ENCODE peak calls at places on chromosome 15, in five cellular contexts. V is NB4, F is GM12865, O is psoas muscle, B is astrocyte of the spinal cord. R is an unnamed sample.

GRCh38 chr15:67010898-67011619 is 54.3 kb upstream of the SMAD3 start:
- DNase-seq in V (no peak), F (no peak), O (no peak), B (no peak), R (peak)

GRCh38 chr15:88204584-88204983 is 52.0 kb downstream of the NTRK3 start:
- DNase-seq in V (no peak), F (no peak), O (no peak), B (no peak), R (no peak)

GRCh38 chr15:39447431-39447830 is 133.4 kb upstream of the THBS1 start:
- DNase-seq in V (no peak), F (no peak), O (no peak), B (no peak), R (peak)

GRCh38 chr15:68644088-68644904 is 65.5 kb downstream of the CORO2B start:
- DNase-seq in V (no peak), F (no peak), O (no peak), B (peak), R (peak)

GRCh38 chr15:82832601-82833209 is 23.3 kb downstream of the WHAMM start:
- DNase-seq in V (peak), F (peak), O (no peak), B (peak), R (peak)

GRCh38 chr15:40926659-40927496 is 2.3 kb upstream of the DLL4 start:
- DNase-seq in V (no peak), F (no peak), O (no peak), B (no peak), R (no peak)

GRCh38 chr15:88918738-88919137 is 5.6 kb upstream of the MFGE8 start:
- DNase-seq in V (peak), F (peak), O (peak), B (peak), R (peak)

GRCh38 chr15:90907838-90908507 is 4.9 kb downstream of the MAN2A2 start:
- DNase-seq in V (no peak), F (no peak), O (peak), B (no peak), R (no peak)

GRCh38 chr15:39504812-39505211 is 76.1 kb upstream of the THBS1 start:
- DNase-seq in V (no peak), F (no peak), O (no peak), B (peak), R (peak)

GRCh38 chr15:66646308-66646707 is 55.7 kb upstream of the SMAD6 start:
- DNase-seq in V (peak), F (no peak), O (no peak), B (no peak), R (no peak)

GRCh38 chr15:63763476-63764123 is 70.1 kb downstream of the HERC1 start:
- DNase-seq in V (peak), F (peak), O (no peak), B (peak), R (peak)

GRCh38 chr15:39195988-39196486 is 384.8 kb upstream of the THBS1 start:
- DNase-seq in V (no peak), F (peak), O (no peak), B (peak), R (peak)

GRCh38 chr15:67807141-67807540 is 18.2 kb upstream of the SKOR1 start:
- DNase-seq in V (no peak), F (no peak), O (peak), B (no peak), R (no peak)

GRCh38 chr15:81113861-81114261 is 20.2 kb upstream of the CFAP161 start:
- DNase-seq in V (no peak), F (no peak), O (no peak), B (no peak), R (peak)

GRCh38 chr15:36325206-36325605 is 254.2 kb upstream of the CDIN1 start:
- DNase-seq in V (no peak), F (no peak), O (no peak), B (no peak), R (no peak)

GRCh38 chr15:41629436-41629835 is 30.8 kb upstream of the MGA start:
- DNase-seq in V (no peak), F (no peak), O (no peak), B (no peak), R (no peak)

GRCh38 chr15:78772738-78773137 is 38.5 kb downstream of the ADAMTS7 start:
- DNase-seq in V (no peak), F (no peak), O (no peak), B (no peak), R (no peak)

GRCh38 chr15:72585659-72586058 is 68.8 kb upstream of the GOLGA6B start:
- DNase-seq in V (no peak), F (no peak), O (no peak), B (peak), R (peak)
- TF ChIP-seq CTCF in V (no peak), F (no peak), O (peak), B (peak), R (peak)

GRCh38 chr15:98612490-98613110 is 35.7 kb upstream of the IGF1R start:
- DNase-seq in V (peak), F (no peak), O (no peak), B (no peak), R (no peak)

GRCh38 chr15:98609144-98609852 is 39.0 kb upstream of the IGF1R start:
- DNase-seq in V (no peak), F (no peak), O (no peak), B (peak), R (peak)

GRCh38 chr15:98611808-98612207 is 36.5 kb upstream of the IGF1R start:
- DNase-seq in V (no peak), F (no peak), O (no peak), B (no peak), R (no peak)

GRCh38 chr15:98614681-98615080 is 33.7 kb upstream of the IGF1R start:
- DNase-seq in V (no peak), F (no peak), O (no peak), B (no peak), R (no peak)

GRCh38 chr15:98611031-98611430 is 37.3 kb upstream of the IGF1R start:
- DNase-seq in V (peak), F (no peak), O (no peak), B (no peak), R (no peak)
- H3K4me3 ChIP-seq in V (no peak), F (no peak), O (no peak), B (no peak), R (no peak)

GRCh38 chr15:91973481-91973880 is 120.0 kb downstream of the SLCO3A1 start:
- DNase-seq in V (peak), F (no peak), O (no peak), B (no peak), R (no peak)
- TF ChIP-seq CTCF in V (peak), F (no peak), O (no peak), B (no peak), R (no peak)

GRCh38 chr15:53976844-53977392 is 1.3 kb upstream of the UNC13C start:
- DNase-seq in V (peak), F (peak), O (peak), B (no peak), R (no peak)

GRCh38 chr15:53982876-53983275 is 4.6 kb downstream of the UNC13C start:
- DNase-seq in V (no peak), F (no peak), O (no peak), B (no peak), R (no peak)

GRCh38 chr15:53978248-53978906 is at the start of gene UNC13C:
- DNase-seq in V (no peak), F (peak), O (peak), B (no peak), R (no peak)

GRCh38 chr15:53982281-53982680 is 4.0 kb downstream of the UNC13C start:
- DNase-seq in V (no peak), F (no peak), O (no peak), B (no peak), R (no peak)

GRCh38 chr15:53979051-53979788 is 979 bp downstream of the UNC13C start:
- DNase-seq in V (no peak), F (no peak), O (no peak), B (no peak), R (no peak)
- H3K4me3 ChIP-seq in V (no peak), F (no peak), O (peak), B (no peak), R (no peak)

GRCh38 chr15:75452968-75453702 is 1.6 kb upstream of the SIN3A start:
- DNase-seq in V (peak), F (peak), O (peak), B (peak), R (peak)
- TF ChIP-seq CTCF in V (peak), F (peak), O (no peak), B (no peak), R (peak)

GRCh38 chr15:85840079-85840801 is 45.5 kb upstream of the KLHL25 start:
- DNase-seq in V (peak), F (peak), O (peak), B (peak), R (peak)

GRCh38 chr15:85839637-85840036 is 44.9 kb upstream of the KLHL25 start:
- DNase-seq in V (no peak), F (no peak), O (no peak), B (no peak), R (no peak)

GRCh38 chr15:85837881-85838280 is 43.2 kb upstream of the KLHL25 start:
- DNase-seq in V (no peak), F (no peak), O (no peak), B (no peak), R (no peak)

GRCh38 chr15:85838655-85839054 is 43.9 kb upstream of the KLHL25 start:
- DNase-seq in V (no peak), F (no peak), O (no peak), B (no peak), R (no peak)

GRCh38 chr15:85840802-85841152 is 46.1 kb upstream of the KLHL25 start:
- DNase-seq in V (no peak), F (no peak), O (no peak), B (no peak), R (no peak)
- H3K4me3 ChIP-seq in V (no peak), F (no peak), O (peak), B (no peak), R (peak)

GRCh38 chr15:22903427-22903826 is 65.0 kb downstream of the NIPA2 start:
- DNase-seq in V (no peak), F (no peak), O (no peak), B (no peak), R (no peak)

GRCh38 chr15:22902046-22902445 is 63.6 kb downstream of the NIPA2 start:
- DNase-seq in V (no peak), F (no peak), O (no peak), B (no peak), R (no peak)

GRCh38 chr15:22902981-22903380 is 64.5 kb downstream of the NIPA2 start:
- DNase-seq in V (no peak), F (no peak), O (no peak), B (no peak), R (no peak)

GRCh38 chr15:22903961-22904534 is 65.6 kb downstream of the NIPA2 start:
- DNase-seq in V (no peak), F (no peak), O (no peak), B (no peak), R (no peak)

GRCh38 chr15:22902578-22902977 is 64.1 kb downstream of the NIPA2 start:
- DNase-seq in V (no peak), F (no peak), O (no peak), B (no peak), R (no peak)
- TF ChIP-seq CTCF in V (no peak), F (no peak), O (peak), B (no peak), R (no peak)

DNA sequence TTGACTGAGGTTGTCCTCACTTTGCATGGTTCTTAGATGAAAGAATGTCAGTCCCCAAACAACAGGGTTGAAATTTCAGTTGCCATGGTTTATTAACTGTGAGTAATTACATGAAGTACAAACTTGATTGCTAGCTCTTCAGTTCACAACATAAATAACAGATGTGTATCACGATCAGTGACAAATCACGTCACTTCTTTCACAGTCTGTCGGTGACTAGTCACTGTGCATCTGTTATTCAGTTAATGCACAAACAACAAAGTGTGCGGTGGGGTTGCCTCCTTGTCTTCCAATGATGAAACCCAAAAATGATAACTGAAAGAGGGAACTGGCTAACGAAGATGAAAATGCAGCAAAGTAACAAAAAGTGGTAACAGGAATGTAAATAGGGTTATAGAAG is 159.2 kb downstream of the WDR76 start:
- DNase-seq in V (no peak), F (no peak), O (no peak), B (no peak), R (no peak)
- H3K4me3 ChIP-seq in V (no peak), F (no peak), O (no peak), B (no peak), R (no peak)

DNA sequence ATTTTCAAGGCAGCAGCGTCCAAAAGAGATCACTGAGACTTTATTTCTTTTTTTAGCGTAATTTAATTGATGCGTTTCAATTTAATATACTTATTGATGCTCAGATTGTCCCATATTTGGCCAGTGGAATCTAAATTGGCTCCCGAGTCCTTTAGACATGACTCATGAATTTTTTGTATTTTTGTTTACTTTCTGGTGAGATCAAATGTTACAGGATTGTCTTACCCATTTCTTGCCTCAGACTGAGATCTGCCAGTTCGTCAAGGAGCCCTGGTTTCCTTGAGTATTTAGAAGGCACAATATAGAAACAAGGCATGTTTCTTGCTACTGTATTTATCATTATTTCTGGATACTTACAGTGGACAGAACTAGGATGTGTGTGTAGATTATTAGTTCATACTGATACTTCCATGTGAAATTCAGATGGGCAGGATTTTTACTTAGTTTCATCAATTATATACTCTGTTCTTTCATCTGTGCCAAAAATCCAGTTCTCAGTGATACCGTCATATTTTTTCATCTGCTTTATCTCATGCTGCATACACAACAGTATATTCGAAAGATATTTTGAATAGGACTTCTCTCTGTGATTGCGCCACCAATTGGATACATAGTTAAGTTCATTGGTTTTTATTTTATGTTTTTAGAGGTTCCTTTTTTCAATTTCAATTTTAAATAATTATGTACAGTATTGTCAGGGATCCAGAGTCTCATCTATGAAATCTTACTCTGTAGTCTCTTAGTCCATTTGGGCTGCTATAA is 436.9 kb upstream of the C2CD4B start:
- DNase-seq in V (no peak), F (no peak), O (no peak), B (no peak), R (peak)
- TF ChIP-seq CTCF in V (no peak), F (no peak), O (no peak), B (no peak), R (no peak)